ENCODE peak calls at places on chromosomes 16 and 17, in nine cellular contexts. O is GM12891, H is A549, A is stomach, D is H54, V is IMR-90, K is body of pancreas, M is H1, E is ovary. T is an unnamed sample.

GRCh38 chr17:1009411-1010085 is 12.6 kb downstream of the TIMM22 start:
- DNase-seq in D (no peak), M (no peak), A (no peak), H (no peak), V (no peak), K (no peak), E (peak; percentile 7), O (no peak), T (no peak)

GRCh38 chr16:10016761-10017160 is 165.5 kb downstream of the GRIN2A start:
- DNase-seq in O (no peak), M (no peak), V (no peak), H (no peak), A (no peak), D (no peak), K (no peak), E (no peak), T (no peak)

GRCh38 chr16:1781254-1781653 is 1.1 kb downstream of the SPSB3 start:
- DNase-seq in M (no peak), A (no peak), D (no peak), E (no peak), V (no peak), K (no peak), O (no peak), H (no peak), T (no peak)

GRCh38 chr17:38693700-38694329 is 11.3 kb upstream of the MLLT6 start:
- DNase-seq in M (no peak), A (peak; percentile 71), O (no peak), V (peak; percentile 51), H (no peak), E (peak; percentile 98), K (peak; percentile 72), D (no peak), T (peak; percentile 85)

GRCh38 chr17:45889579-45889978 is 4.8 kb upstream of the MAPT start:
- DNase-seq in O (no peak), K (no peak), M (no peak), A (no peak), D (no peak), E (no peak), H (peak; percentile 38), V (no peak), T (no peak)

GRCh38 chr16:55955845-55956244 is 80.7 kb upstream of the CES5A start:
- DNase-seq in O (no peak), A (no peak), K (peak; percentile 28), M (no peak), H (no peak), V (no peak), D (no peak), E (no peak), T (no peak)

GRCh38 chr16:85955566-85955965 is 56.6 kb downstream of the IRF8 start:
- DNase-seq in E (no peak), A (no peak), D (no peak), O (peak; percentile 59), H (no peak), M (no peak), V (no peak), K (no peak), T (no peak)

GRCh38 chr16:1043831-1044514 is 28.6 kb upstream of the SSTR5 start:
- DNase-seq in M (no peak), A (no peak), H (no peak), D (no peak), K (no peak), O (no peak), V (no peak), E (no peak), T (no peak)

GRCh38 chr16:79081292-79082066 is 519.1 kb downstream of the MAF start:
- DNase-seq in D (no peak), O (peak; percentile 15), A (no peak), E (no peak), K (no peak), M (no peak), H (no peak), V (no peak), T (no peak)

GRCh38 chr16:69934044-69934443 is 17.1 kb upstream of the CLEC18A start:
- DNase-seq in K (no peak), H (no peak), E (no peak), M (no peak), V (no peak), D (no peak), A (no peak), O (no peak), T (no peak)

GRCh38 chr17:46158323-46159296 is 34.6 kb downstream of the KANSL1 start:
- DNase-seq in O (no peak), A (no peak), E (no peak), K (no peak), H (no peak), D (no peak), V (no peak), M (no peak), T (no peak)

GRCh38 chr16:85373741-85374570 is 239.2 kb upstream of the GSE1 start:
- DNase-seq in O (no peak), V (no peak), D (no peak), E (no peak), H (no peak), M (no peak), A (no peak), K (no peak), T (no peak)

DNA sequence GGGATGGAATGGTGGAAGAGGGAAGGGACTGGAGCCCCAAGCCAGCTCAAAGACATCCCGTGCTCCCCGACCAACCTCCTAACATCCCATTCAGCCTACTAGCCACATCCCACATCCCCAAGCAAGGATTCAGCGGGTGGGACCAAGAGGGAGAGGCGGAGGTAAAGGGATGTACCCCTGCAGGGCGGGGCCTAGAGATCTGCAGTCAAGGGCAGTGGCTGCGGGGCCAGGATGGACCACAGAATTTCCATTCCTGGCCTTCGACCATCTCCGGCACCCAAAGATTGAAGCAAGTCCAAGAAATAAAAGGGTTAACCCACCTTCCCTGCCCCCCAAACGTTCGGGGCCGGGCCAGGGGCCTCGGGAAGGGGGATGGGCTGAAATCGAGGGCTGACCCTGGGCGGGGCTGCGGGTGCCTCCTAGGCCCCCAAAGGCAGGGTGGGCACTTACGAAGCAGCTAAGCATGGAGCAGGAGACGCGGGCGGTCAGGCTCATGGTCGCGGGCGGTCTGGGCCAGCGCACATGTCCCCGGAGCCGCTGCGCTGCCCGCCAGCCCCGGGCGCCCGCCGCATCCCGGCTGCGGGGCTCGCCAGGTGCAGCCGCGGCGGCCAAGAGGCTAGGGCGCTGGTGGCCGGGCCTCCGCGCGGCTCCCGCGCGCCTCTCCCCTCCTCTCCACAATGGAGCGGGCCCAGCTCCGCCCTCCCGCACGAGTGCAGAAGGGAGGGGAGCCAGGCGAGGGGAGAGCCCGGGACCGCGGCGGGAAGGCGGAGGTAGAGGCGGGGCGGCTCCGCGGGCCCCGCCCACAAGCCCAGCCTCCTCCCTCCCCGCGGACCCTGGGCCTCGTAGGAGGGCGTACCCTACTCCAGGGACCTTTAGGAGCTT is at the start of gene MTMR4:
- DNase-seq in K (peak; percentile 86), A (peak; percentile 90), D (peak; percentile 88), M (peak; percentile 90), O (peak; percentile 87), V (peak; percentile 58), E (peak; percentile 85), H (peak; percentile 62), T (no peak)
- TF ChIP-seq POLR2A in K (no peak), A (no peak), D (peak; percentile 37), M (peak; percentile 77), O (no peak), V (no peak), E (no peak), H (peak; percentile 52), T (no peak)

DNA sequence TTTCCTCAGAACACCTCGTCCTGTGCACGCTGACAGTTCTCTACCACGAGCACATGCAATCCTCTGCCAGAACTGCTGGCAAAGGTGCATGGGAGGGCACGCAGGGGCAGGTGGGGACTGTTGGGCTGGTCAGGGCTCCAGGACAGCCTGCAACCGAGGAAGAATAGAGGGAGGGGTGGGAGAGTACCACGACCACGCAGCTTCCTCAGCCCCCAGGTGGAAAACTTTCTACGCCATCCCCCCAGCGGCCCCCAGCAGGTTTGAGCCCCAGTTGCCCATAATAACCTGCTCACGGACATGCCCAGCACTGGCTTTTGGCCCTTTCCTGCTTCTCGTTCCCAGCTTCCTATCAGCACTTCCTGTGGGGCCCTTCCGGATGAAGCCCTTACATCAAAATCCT is 199.3 kb downstream of the C16orf95 start:
- DNase-seq in H (no peak), K (no peak), E (no peak), O (no peak), M (no peak), A (no peak), V (no peak), D (no peak), T (no peak)
- TF ChIP-seq POLR2A in H (no peak), K (no peak), E (no peak), O (no peak), M (no peak), A (no peak), V (no peak), D (no peak), T (no peak)

GRCh38 chr16:30067584-30067916 is 2.0 kb downstream of the ALDOA start:
- DNase-seq in E (no peak), K (no peak), H (no peak), A (no peak), D (no peak), O (no peak), M (no peak), V (no peak), T (no peak)

GRCh38 chr16:30068333-30068732 is 2.8 kb downstream of the ALDOA start:
- DNase-seq in M (no peak), A (no peak), H (no peak), D (no peak), V (no peak), E (no peak), K (no peak), O (no peak), T (no peak)

GRCh38 chr16:30065943-30066881 is 652 bp downstream of the ALDOA start:
- DNase-seq in E (peak; percentile 45), V (peak; percentile 70), O (no peak), K (peak; percentile 59), M (no peak), D (no peak), H (peak; percentile 43), A (no peak), T (no peak)

GRCh38 chr16:30065112-30065942 is at the start of gene ALDOA:
- DNase-seq in A (peak; percentile 98), M (peak; percentile 92), E (peak; percentile 98), K (peak; percentile 98), D (peak; percentile 90), H (peak; percentile 98), V (peak; percentile 98), O (peak; percentile 94), T (peak; percentile 98)

GRCh38 chr16:30066882-30067583 is 1.5 kb downstream of the ALDOA start:
- DNase-seq in K (no peak), V (no peak), E (no peak), O (no peak), M (no peak), H (no peak), D (no peak), A (no peak), T (no peak)
- TF ChIP-seq POLR2A in K (no peak), V (no peak), E (no peak), O (no peak), M (no peak), H (no peak), D (no peak), A (no peak), T (no peak)

DNA sequence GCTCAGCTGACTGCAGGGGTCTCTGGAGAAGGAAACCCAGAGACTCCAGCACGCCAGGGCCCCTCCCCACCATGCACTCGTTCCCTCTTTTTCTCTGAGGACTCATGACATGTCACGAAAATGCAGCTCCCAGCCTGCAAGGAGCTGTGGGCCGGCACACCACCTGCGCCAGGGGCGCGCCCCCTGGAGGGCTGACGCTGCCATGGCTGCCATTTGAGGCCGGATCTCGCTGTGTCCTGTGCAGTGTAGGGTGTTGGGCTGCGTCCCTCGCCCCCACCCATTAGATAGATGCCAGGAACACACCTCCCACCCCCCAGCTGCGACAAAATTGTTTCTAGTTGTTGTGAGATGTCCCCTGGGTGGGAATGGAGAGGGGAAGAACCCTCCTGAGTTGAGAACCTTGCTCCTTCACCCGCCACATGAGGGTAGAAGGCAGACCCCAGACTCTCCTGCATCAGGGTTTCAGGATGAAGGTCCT is 8.2 kb downstream of the SYNGR2 start:
- DNase-seq in D (no peak), V (peak; percentile 22), K (peak; percentile 82), O (peak; percentile 69), E (peak; percentile 58), H (peak; percentile 76), M (peak; percentile 92), A (peak; percentile 84), T (no peak)
- TF ChIP-seq POLR2A in D (no peak), V (peak; percentile 24), K (no peak), O (peak; percentile 83), E (no peak), H (no peak), M (no peak), A (no peak), T (no peak)